ENCODE peak calls at places on chromosomes 12 and 14, in five cellular contexts. Y is H9, Q is fibroblast of lung, Z is IMR-90, C is K562. W is an unnamed sample. For H4K20me1, the result is how much of the 10 kb centered on the place peaks cover.

GRCh38 chr12:61504396-61505115 is 755.6 kb upstream of the USP15 start:
- DNase-seq in Y (peak), Q (no peak), Z (no peak), C (no peak), W (no peak)

GRCh38 chr14:94773682-94774211 is 3.8 kb upstream of the GSC start:
- DNase-seq in Y (peak), Q (no peak), Z (no peak), C (no peak), W (no peak)

GRCh38 chr12:100154472-100155247 is 12.0 kb upstream of the BLTP3B start:
- DNase-seq in Y (peak), Q (peak), Z (peak), C (peak), W (peak)

GRCh38 chr12:101823891-101824290 is 6.9 kb downstream of the GNPTAB start:
- DNase-seq in Y (peak), Q (peak), Z (no peak), C (peak), W (peak)

GRCh38 chr14:54193871-54194270 is 202.9 kb upstream of the CDKN3 start:
- DNase-seq in Y (no peak), Q (peak), Z (no peak), C (no peak), W (no peak)

GRCh38 chr12:132747395-132747794 is 14.2 kb downstream of the ANKLE2 start:
- DNase-seq in Y (no peak), Q (no peak), Z (no peak), C (no peak), W (no peak)

GRCh38 chr12:113152835-113153814 is 3.6 kb downstream of the CFAP73 start:
- DNase-seq in Y (peak), Q (peak), Z (peak), C (peak), W (peak)

GRCh38 chr14:105602799-105603763 is 76.7 kb downstream of the TMEM121 start:
- DNase-seq in Y (no peak), Q (no peak), Z (no peak), C (peak), W (no peak)

GRCh38 chr14:34355584-34356266 is 106.3 kb downstream of the SPTSSA start:
- DNase-seq in Y (no peak), Q (peak), Z (peak), C (peak), W (no peak)

GRCh38 chr14:102939820-102940561 is 17.5 kb downstream of the AMN start:
- DNase-seq in Y (no peak), Q (no peak), Z (no peak), C (no peak), W (no peak)

GRCh38 chr14:92579244-92579643 is 65.7 kb downstream of the RIN3 start:
- DNase-seq in Y (no peak), Q (no peak), Z (peak), C (no peak), W (no peak)

GRCh38 chr12:50166776-50167025 is 468 bp downstream of the CERS5 start:
- DNase-seq in Y (no peak), Q (peak), Z (no peak), C (peak), W (no peak)

GRCh38 chr14:56887211-56887610 is 76.9 kb upstream of the OTX2 start:
- DNase-seq in Y (no peak), Q (no peak), Z (no peak), C (no peak), W (no peak)

GRCh38 chr12:82019533-82019932 is 260.4 kb upstream of the PPFIA2 start:
- DNase-seq in Y (no peak), Q (peak), Z (no peak), C (no peak), W (no peak)

GRCh38 chr14:60845523-60845922 is 111.0 kb downstream of the MNAT1 start:
- DNase-seq in Y (no peak), Q (no peak), Z (no peak), C (no peak), W (no peak)

GRCh38 chr12:91326043-91327027 is 143.7 kb upstream of the DCN start:
- DNase-seq in Y (peak), Q (peak), Z (peak), C (peak), W (peak)

GRCh38 chr12:123036471-123037285 is 56.2 kb downstream of the ARL6IP4 start:
- DNase-seq in Y (no peak), Q (no peak), Z (no peak), C (peak), W (no peak)

GRCh38 chr14:32939254-32940065 is 781 bp downstream of the NPAS3 start:
- DNase-seq in Y (peak), Q (peak), Z (peak), C (peak), W (no peak)

GRCh38 chr14:77040995-77041744 is 12.7 kb upstream of the IRF2BPL start:
- DNase-seq in Y (no peak), Q (no peak), Z (no peak), C (no peak), W (no peak)

GRCh38 chr12:14216405-14217294 is 148.8 kb upstream of the ATF7IP start:
- DNase-seq in Y (no peak), Q (peak), Z (peak), C (peak), W (no peak)

GRCh38 chr12:120825337-120825736 is 78.8 kb downstream of the SPPL3 start:
- DNase-seq in Y (no peak), Q (no peak), Z (no peak), C (no peak), W (no peak)

GRCh38 chr12:43882578-43883178 is 46.8 kb downstream of the TMEM117 start:
- DNase-seq in Y (no peak), Q (peak), Z (peak), C (peak), W (peak)

GRCh38 chr12:40551466-40551865 is 140.8 kb upstream of the CNTN1 start:
- DNase-seq in Y (no peak), Q (no peak), Z (no peak), C (no peak), W (no peak)

DNA sequence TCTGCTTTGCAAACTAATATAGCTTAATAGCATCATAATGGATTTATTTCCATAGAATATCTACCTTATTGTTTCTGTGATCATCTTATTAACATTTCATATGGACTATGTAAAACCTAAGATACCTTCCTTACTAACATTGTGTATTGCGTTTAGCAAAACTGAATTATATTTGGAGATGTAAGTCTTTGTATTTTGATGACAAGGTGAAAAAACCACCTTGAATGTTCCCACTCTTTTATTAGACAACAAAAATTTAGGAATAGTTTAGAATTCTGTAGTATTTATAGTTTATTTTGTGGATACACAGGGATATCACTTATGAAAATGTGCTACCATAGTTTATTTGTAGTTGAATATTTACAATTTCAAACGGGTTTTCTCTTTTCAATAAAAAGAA is 32.0 kb downstream of the RASSF8 start:
- DNase-seq in Y (no peak), Q (no peak), Z (no peak), C (no peak), W (no peak)
- H4K20me1 ChIP-seq in Y (under half), Q (under half), Z (under half), C (under half), W (under half)

GRCh38 chr14:69661194-69661537 is 49.8 kb downstream of the SUSD6 start:
- DNase-seq in Y (no peak), Q (no peak), Z (no peak), C (no peak), W (no peak)

GRCh38 chr14:69660344-69661193 is 49.2 kb downstream of the SUSD6 start:
- DNase-seq in Y (no peak), Q (no peak), Z (no peak), C (no peak), W (no peak)

GRCh38 chr14:69657961-69658360 is 46.6 kb downstream of the SUSD6 start:
- DNase-seq in Y (peak), Q (peak), Z (peak), C (no peak), W (no peak)

GRCh38 chr14:69662636-69663321 is 51.4 kb downstream of the SUSD6 start:
- DNase-seq in Y (no peak), Q (peak), Z (no peak), C (no peak), W (no peak)

GRCh38 chr14:69658664-69659261 is 47.4 kb downstream of the SUSD6 start:
- DNase-seq in Y (no peak), Q (peak), Z (peak), C (peak), W (no peak)
- H4K20me1 ChIP-seq in Y (under half), Q (under half), Z (under half), C (under half), W (under half)

GRCh38 chr12:55724226-55724939 is 4.2 kb downstream of the RDH5 start:
- DNase-seq in Y (peak), Q (peak), Z (peak), C (peak), W (no peak)

GRCh38 chr12:55725556-55725955 is 3.3 kb downstream of the CD63 start:
- DNase-seq in Y (no peak), Q (no peak), Z (no peak), C (no peak), W (no peak)

GRCh38 chr12:55723516-55724225 is 3.5 kb downstream of the RDH5 start:
- DNase-seq in Y (peak), Q (no peak), Z (no peak), C (no peak), W (no peak)

GRCh38 chr12:55722948-55723347 is 2.8 kb downstream of the RDH5 start:
- DNase-seq in Y (no peak), Q (no peak), Z (no peak), C (no peak), W (no peak)

DNA sequence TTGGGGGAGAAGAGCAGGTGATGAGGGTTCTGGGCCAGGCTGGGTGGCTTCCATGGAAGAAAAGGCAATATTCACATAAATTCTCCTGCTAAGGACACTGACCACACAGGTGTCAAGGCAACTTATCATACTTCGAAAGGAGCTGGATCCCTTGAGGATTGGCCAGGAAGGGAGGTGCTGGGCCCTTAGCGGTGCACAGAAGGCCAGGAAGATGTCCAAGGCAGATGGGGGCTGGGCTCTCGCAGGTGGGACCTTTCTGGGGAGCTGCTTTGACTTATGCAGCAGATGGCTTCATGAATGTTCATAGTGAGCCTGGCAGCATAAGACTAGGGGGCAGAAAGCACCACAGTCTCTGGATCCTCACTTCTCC is 3.9 kb downstream of the CD63 start:
- DNase-seq in Y (no peak), Q (no peak), Z (no peak), C (no peak), W (no peak)
- H4K20me1 ChIP-seq in Y (under half), Q (under half), Z (half or more), C (under half), W (under half)

DNA sequence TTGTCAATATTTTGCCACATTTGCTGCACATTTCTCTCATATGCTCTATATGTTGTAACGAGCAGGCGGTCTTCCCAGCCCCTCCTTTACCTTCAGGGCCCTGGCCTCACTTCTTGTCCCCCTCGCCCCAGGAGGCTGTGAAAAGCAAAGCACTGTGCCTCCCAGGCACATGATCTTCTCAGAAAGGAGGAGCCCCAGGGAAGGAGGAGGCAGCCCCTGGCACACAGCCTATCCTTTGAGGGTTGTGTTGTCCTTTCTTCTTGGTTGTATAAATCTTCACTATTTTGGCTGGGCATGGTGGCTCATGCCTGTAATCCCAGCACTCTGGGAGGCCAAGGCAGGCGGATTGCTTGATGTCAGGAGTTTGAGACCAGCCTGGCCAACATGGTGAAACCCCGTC is 77.0 kb downstream of the PPP2R5C start:
- DNase-seq in Y (no peak), Q (no peak), Z (no peak), C (no peak), W (no peak)
- H4K20me1 ChIP-seq in Y (under half), Q (under half), Z (half or more), C (under half), W (under half)

GRCh38 chr12:53954694-53955035 is at the start of gene HOXC12:
- DNase-seq in Y (no peak), Q (no peak), Z (no peak), C (no peak), W (no peak)
- H4K20me1 ChIP-seq in Y (under half), Q (under half), Z (under half), C (under half), W (under half)

GRCh38 chr12:111557271-111558106 is 41.6 kb downstream of the ATXN2 start:
- DNase-seq in Y (no peak), Q (peak), Z (peak), C (no peak), W (no peak)
- H4K20me1 ChIP-seq in Y (under half), Q (under half), Z (half or more), C (under half), W (under half)

GRCh38 chr14:24903337-24903736 is 146.6 kb downstream of the STXBP6 start:
- DNase-seq in Y (no peak), Q (peak), Z (peak), C (no peak), W (no peak)
- H4K20me1 ChIP-seq in Y (under half), Q (under half), Z (under half), C (under half), W (under half)